ENCODE peak calls at places on chromosomes 7 and 10, in nine cellular contexts. P, F, O, M, Q, B, S, K and X are unnamed samples.

GRCh38 chr7:30245913-30246312 is 38.5 kb upstream of the ZNRF2 start:
- DNase-seq in P (no peak), F (no peak), O (no peak), M (no peak), Q (no peak), B (no peak), S (no peak), K (no peak), X (no peak)

GRCh38 chr7:151247611-151248176 is 800 bp downstream of the SMARCD3 start:
- DNase-seq in P (no peak), F (no peak), O (no peak), M (peak), Q (no peak), B (no peak), S (no peak), K (no peak), X (no peak)

GRCh38 chr7:156064921-156065386 is 252.7 kb upstream of the SHH start:
- DNase-seq in P (no peak), F (no peak), O (no peak), M (no peak), Q (peak), B (no peak), S (no peak), K (no peak), X (no peak)

GRCh38 chr7:8260871-8261707 is 878 bp downstream of the ICA1 start:
- DNase-seq in P (peak), F (no peak), O (peak), M (peak), Q (no peak), B (peak), S (peak), K (no peak), X (peak)

GRCh38 chr7:81161459-81162075 is 242.7 kb upstream of the SEMA3C start:
- DNase-seq in P (no peak), F (no peak), O (no peak), M (peak), Q (peak), B (no peak), S (no peak), K (no peak), X (no peak)

GRCh38 chr7:271266-272107 is 18.5 kb upstream of the FOXL3 start:
- DNase-seq in P (no peak), F (no peak), O (no peak), M (no peak), Q (no peak), B (no peak), S (peak), K (no peak), X (no peak)

GRCh38 chr10:57638411-57638810 is 629.3 kb downstream of the IPMK start:
- DNase-seq in P (no peak), F (no peak), O (no peak), M (no peak), Q (no peak), B (no peak), S (no peak), K (no peak), X (peak)

GRCh38 chr10:30219977-30220751 is 128.9 kb downstream of the MTPAP start:
- DNase-seq in P (peak), F (no peak), O (no peak), M (no peak), Q (peak), B (no peak), S (no peak), K (peak), X (no peak)

GRCh38 chr7:76386691-76387260 is 22.7 kb downstream of the SSC4D start:
- DNase-seq in P (no peak), F (no peak), O (no peak), M (no peak), Q (peak), B (no peak), S (no peak), K (no peak), X (no peak)

GRCh38 chr10:100670828-100671479 is 74.4 kb upstream of the PAX2 start:
- DNase-seq in P (no peak), F (peak), O (peak), M (peak), Q (no peak), B (no peak), S (peak), K (peak), X (peak)

GRCh38 chr7:44985033-44985695 is 6.3 kb upstream of the MYO1G start:
- DNase-seq in P (no peak), F (no peak), O (no peak), M (no peak), Q (no peak), B (no peak), S (peak), K (no peak), X (no peak)
- H3K27ac ChIP-seq in P (peak), F (peak), O (peak), M (peak), Q (peak), B (no peak), S (no peak), K (peak), X (peak)

GRCh38 chr7:16345979-16346958 is 75.1 kb downstream of the CRPPA start:
- DNase-seq in P (no peak), F (no peak), O (no peak), M (no peak), Q (peak), B (no peak), S (no peak), K (no peak), X (peak)
- H3K4me3 ChIP-seq in P (no peak), F (no peak), O (no peak), M (no peak), Q (no peak), B (no peak), S (no peak), K (no peak), X (no peak)

DNA sequence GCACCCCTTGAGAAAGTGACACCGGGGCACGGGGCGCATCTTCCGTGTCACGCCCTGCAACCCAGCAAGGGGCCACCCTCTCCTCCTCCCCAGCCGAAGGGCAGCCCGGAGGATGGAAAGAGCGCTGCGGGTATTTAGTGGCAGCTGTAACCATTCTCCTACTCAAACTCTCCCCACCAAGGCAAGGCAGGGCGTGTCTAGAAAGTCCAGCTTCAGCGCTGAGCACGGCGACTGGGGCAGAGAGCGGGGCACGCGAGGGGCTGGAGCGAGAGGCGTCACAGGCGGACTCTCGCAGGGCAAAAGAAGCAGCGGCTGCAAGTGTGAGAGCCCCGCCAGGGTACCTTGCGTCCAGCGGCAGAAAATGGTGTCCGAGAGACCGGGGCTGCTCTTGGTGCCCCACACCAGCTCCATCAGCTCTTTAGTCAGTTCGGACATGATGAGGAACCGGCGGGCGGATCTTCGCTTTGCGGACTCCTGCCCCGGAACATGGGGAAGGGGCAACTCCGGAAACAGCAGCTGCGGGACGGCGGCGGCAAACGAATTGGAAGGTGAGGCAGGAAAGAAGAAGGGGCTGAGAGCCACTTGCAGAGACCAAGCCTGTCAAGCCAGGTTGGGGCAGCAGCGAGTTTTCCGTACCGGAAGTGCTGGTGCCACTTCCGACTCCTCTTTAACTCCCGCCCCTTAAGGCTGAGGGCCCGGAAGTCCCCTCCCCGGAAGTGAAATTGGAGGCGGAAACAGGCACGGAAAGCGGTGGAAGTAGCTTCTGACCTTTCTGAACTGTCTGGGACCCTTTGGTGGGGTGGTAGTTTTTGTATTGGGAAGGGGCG is at the start of gene MINDY3:
- DNase-seq in P (peak), F (peak), O (peak), M (peak), Q (peak), B (peak), S (peak), K (peak), X (peak)
- H3K27ac ChIP-seq in P (peak), F (peak), O (peak), M (peak), Q (peak), B (peak), S (no peak), K (peak), X (peak)

DNA sequence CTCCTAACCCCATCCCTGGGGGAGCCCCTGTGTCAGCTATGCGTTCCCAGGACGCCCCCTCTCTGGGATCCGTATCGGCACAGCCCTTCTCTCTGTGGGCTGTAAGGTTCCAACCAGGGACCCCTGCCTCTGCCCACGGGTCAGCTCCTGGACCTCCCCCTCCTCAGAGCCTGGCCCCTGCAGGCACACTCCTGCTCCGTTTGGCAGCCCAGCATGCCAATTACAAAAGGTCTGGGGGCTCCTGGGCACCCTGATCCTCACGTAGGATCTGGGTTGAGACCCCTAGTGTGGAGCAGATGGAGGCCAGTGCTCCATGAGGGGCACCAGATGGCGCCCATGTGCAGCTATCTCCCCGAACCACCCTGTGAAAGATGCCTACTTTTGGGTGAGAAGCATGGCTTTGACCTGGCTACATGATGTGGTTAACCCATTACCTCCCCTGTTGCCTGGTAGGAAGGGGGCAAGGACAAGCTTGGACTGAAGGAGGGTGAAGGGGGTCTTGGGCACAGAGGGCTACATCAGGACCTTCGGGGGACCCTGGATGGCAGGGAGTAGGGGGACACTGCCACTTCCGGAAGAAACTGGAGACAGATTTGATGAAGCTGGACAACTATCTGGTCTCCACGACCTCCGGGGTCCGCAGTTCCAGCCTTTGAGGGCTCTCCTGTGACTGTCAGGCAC is 9.0 kb downstream of the TACR2 start:
- DNase-seq in P (no peak), F (no peak), O (no peak), M (peak), Q (no peak), B (no peak), S (no peak), K (peak), X (no peak)
- H3K4me3 ChIP-seq in P (peak), F (no peak), O (peak), M (peak), Q (no peak), B (no peak), S (no peak), K (no peak), X (no peak)

DNA sequence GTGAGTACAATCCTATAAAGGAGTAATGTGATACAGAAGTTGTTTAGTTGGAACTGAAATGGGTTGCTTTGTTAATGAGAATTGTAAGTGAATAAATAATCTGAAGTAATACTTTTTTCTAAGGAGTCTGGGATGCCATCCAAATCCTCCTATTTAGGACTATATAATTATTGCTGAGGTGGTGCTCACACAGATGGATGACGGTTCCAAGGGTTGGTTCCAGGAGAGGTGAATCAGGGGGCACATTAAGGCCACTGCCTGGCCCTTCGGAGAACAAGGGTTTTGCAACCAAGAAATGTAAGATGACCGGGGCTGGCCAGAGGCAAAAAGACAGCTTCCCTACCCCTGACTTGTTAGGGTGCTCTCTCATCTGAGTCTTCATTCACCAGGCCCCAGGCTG is 352.7 kb downstream of the PHTF2 start:
- DNase-seq in P (no peak), F (no peak), O (no peak), M (no peak), Q (peak), B (no peak), S (no peak), K (no peak), X (no peak)
- H3K27ac ChIP-seq in P (no peak), F (no peak), O (no peak), M (no peak), Q (peak), B (no peak), S (no peak), K (no peak), X (no peak)